ENCODE peak calls at places on chromosomes 4 and X, in five cellular contexts. N is IMR-90, K is H9, I is H1, T is trophoblast cell. D is an unnamed sample.

GRCh38 chr4:1006856-1007255 is 4.6 kb upstream of the FGFRL1 start:
- DNase-seq in N (no peak), T (no peak), I (no peak), K (no peak), D (no peak)

GRCh38 chr4:98993419-98994071 is 2.0 kb upstream of the METAP1 start:
- DNase-seq in K (no peak), I (no peak), N (no peak), T (no peak), D (no peak)

GRCh38 chr4:163542275-163542674 is 47.8 kb downstream of the TMA16 start:
- DNase-seq in N (peak), T (peak), K (no peak), I (no peak), D (peak)

GRCh38 chr4:164613761-164614277 is 140.1 kb upstream of the SMIM31 start:
- DNase-seq in T (no peak), K (no peak), I (no peak), N (no peak), D (no peak)

GRCh38 chrX:12974217-12974796 is 603 bp upstream of the TMSB4X start:
- DNase-seq in N (peak), T (no peak), I (no peak), K (peak), D (peak)

GRCh38 chrX:72030431-72030830 is 101.3 kb downstream of the RTL5 start:
- DNase-seq in N (no peak), T (peak), K (peak), I (no peak), D (no peak)

GRCh38 chrX:40544343-40545250 is 36.2 kb upstream of the ATP6AP2 start:
- DNase-seq in I (no peak), T (no peak), K (no peak), N (peak), D (no peak)

GRCh38 chr4:22515145-22515887 is 550 bp downstream of the ADGRA3 start:
- DNase-seq in N (peak), K (peak), T (peak), I (no peak), D (peak)

GRCh38 chrX:13102636-13103035 is 58.2 kb upstream of the FAM9C start:
- DNase-seq in T (peak), I (no peak), K (no peak), N (peak), D (no peak)

GRCh38 chrX:74346124-74346523 is 42.1 kb downstream of the ZCCHC13 start:
- DNase-seq in K (no peak), I (no peak), N (no peak), T (no peak), D (no peak)

GRCh38 chr4:99723555-99724450 is 66.2 kb upstream of the C4orf54 start:
- DNase-seq in I (no peak), N (peak), T (peak), K (peak), D (peak)

GRCh38 chr4:126610933-126611332 is 1021.8 kb upstream of the INTU start:
- DNase-seq in I (no peak), N (no peak), T (no peak), K (no peak), D (no peak)

GRCh38 chr4:126611900-126612299 is 1020.9 kb upstream of the INTU start:
- DNase-seq in N (peak), T (no peak), I (no peak), K (no peak), D (no peak)

DNA sequence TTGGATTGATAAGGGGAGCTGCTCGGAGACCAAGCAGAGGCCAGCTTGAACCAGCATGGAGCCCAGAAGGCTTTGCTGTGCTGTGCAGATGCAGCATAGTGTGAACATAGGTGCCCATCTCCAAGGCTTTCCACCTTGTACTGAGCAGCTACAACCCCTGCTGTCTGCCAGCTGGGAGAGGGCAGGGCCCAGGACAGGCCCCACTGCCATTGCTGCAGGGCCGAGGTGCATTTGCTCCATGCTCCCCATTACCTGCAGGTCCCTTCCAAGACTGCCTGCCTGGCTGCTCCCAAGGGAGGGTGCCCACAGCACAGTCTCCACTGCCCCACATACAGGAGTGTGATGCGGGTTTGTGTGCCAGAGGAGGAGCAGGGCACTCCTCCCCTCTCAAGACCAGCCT is 1016.0 kb upstream of the INTU start:
- DNase-seq in K (no peak), T (no peak), N (no peak), I (no peak), D (no peak)
- H3K23ac ChIP-seq in K (no peak), T (no peak), N (no peak), I (no peak), D (no peak)

DNA sequence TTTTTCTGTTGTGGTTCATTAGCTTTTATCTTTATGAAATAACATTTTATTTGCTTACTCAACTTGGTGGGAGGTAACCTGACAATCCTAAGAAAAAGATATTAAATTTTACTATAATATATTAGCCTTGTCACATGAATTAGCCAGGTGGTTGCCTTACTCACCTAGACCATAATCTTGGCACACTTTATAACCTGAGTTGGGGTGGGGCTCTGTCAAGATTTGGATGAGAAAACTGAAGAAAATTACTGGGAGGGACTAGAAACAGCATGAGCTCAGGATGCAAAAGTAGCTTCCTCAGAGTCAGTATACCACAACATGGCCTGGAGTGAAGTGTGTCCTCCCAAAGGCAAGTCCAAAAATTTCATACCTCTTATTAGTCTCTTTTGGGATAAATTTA is 164.9 kb upstream of the ANXA3 start:
- DNase-seq in T (no peak), I (no peak), N (no peak), K (no peak), D (no peak)
- H3K23ac ChIP-seq in T (no peak), I (no peak), N (no peak), K (no peak), D (no peak)

DNA sequence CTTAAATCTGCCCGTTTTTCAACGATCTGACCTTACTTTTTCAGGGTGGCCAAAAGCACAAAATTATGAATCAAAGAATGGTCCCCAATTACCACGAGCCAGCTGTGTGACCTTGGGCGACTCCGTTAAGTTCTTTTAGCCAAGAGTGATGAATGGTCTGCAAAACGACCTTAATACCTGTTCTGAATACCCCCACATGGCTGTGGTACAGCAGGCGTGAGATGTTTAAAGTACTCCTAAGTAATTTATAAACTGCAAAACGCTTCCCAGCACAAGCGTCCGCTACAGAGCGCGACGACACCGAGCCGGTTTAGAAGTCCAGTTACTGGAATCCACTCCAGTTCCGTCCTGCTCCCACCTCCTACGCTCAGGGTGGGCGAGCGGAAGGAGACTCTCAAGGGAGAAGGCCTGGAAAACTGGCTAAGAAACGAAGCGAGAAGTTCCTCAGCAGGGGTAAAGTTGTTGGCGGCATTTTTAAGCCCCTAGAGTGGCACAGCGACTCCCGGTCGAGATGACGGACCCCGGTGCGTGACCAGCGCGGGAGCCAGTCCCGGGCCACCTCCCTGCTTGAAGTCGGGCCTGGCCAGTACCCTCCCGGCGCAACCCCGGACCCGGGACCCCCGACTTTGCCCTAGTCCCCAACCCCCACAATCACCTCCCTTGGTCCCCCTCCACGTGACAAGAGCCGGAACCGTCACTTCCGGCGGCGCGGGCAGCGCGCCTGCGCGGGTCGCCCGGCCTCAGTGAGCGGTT is 696 bp upstream of the BMP2K start:
- DNase-seq in K (peak), I (peak), N (peak), T (peak), D (peak)
- H3K23ac ChIP-seq in K (no peak), I (no peak), N (peak), T (no peak), D (peak)

GRCh38 chr4:138632856-138633255 is 382.7 kb upstream of the NOCT start:
- DNase-seq in N (no peak), T (no peak), I (no peak), K (no peak), D (no peak)

GRCh38 chr4:138633505-138633904 is 382.1 kb upstream of the NOCT start:
- DNase-seq in T (no peak), I (no peak), N (no peak), K (no peak), D (no peak)

GRCh38 chr4:138627096-138627495 is 384.9 kb upstream of the SLC7A11 start:
- DNase-seq in N (peak), T (no peak), K (no peak), I (no peak), D (no peak)

GRCh38 chr4:138629669-138630068 is 385.9 kb upstream of the NOCT start:
- DNase-seq in I (no peak), N (no peak), K (no peak), T (no peak), D (no peak)

DNA sequence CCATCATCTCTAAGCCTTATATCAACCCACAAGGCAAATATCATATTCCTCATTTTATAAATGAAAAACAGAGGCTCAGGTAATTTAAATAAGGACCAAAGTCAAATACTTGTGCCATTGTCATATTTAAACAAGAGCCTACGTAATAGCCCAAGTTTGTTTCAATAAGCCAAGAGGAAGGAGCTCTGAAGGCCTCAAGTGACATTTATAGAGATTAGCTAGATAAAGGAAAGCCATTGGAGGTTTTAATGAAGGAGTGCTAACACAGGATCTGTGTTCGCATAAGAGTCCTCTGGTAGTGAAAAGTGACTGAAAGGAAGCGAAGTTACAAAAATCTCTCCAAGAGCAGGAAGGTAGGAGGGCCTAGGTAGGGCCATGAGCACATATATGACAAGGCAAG is 384.9 kb upstream of the NOCT start:
- DNase-seq in N (no peak), I (no peak), K (no peak), T (no peak), D (no peak)
- H3K23ac ChIP-seq in N (no peak), I (no peak), K (no peak), T (no peak), D (no peak)

GRCh38 chr4:2433609-2434350 is 15.0 kb downstream of the CFAP99 start:
- DNase-seq in K (peak), N (no peak), I (no peak), T (no peak), D (no peak)
- H3K23ac ChIP-seq in K (no peak), N (no peak), I (no peak), T (no peak), D (no peak)

GRCh38 chr4:126614456-126614855 is 1018.3 kb upstream of the INTU start:
- DNase-seq in T (no peak), I (no peak), K (no peak), N (no peak), D (no peak)
- H3K23ac ChIP-seq in T (no peak), I (no peak), K (no peak), N (no peak), D (no peak)